ENCODE peak calls at places on chromosomes 12 and 14, in seven cellular contexts. One of them, this sample, is unnamed. For H3K27me3, the result is how much of the 10 kb centered on the place peaks cover.

GRCh38 chr14:104295681-104296387 is 157.4 kb downstream of the KIF26A start:
- DNase-seq in ascending aorta: no peak
- DNase-seq in heart right ventricle: no peak
- DNase-seq in testis: no peak
- DNase-seq in ovary: peak
- DNase-seq in IMR-90: no peak
- DNase-seq in BE2C: no peak
- DNase-seq in this sample: no peak

GRCh38 chr12:12022306-12022931 is 48.3 kb upstream of the BCL2L14 start:
- DNase-seq in ascending aorta: no peak
- DNase-seq in heart right ventricle: no peak
- DNase-seq in testis: no peak
- DNase-seq in ovary: no peak
- DNase-seq in IMR-90: no peak
- DNase-seq in BE2C: no peak
- DNase-seq in this sample: no peak

GRCh38 chr14:101193126-101193844 is 289.8 kb upstream of the RTL1 start:
- DNase-seq in ascending aorta: no peak
- DNase-seq in heart right ventricle: no peak
- DNase-seq in testis: no peak
- DNase-seq in ovary: no peak
- DNase-seq in IMR-90: no peak
- DNase-seq in BE2C: no peak
- DNase-seq in this sample: no peak

GRCh38 chr14:80344208-80344607 is 132.9 kb upstream of the DIO2 start:
- DNase-seq in ascending aorta: no peak
- DNase-seq in heart right ventricle: no peak
- DNase-seq in testis: no peak
- DNase-seq in ovary: no peak
- DNase-seq in IMR-90: no peak
- DNase-seq in BE2C: no peak
- DNase-seq in this sample: no peak

GRCh38 chr12:127984386-127985055 is 282.4 kb upstream of the TMEM132C start:
- DNase-seq in ascending aorta: no peak
- DNase-seq in heart right ventricle: no peak
- DNase-seq in testis: no peak
- DNase-seq in ovary: no peak
- DNase-seq in IMR-90: no peak
- DNase-seq in BE2C: no peak
- DNase-seq in this sample: no peak

GRCh38 chr12:74747305-74747704 is 209.7 kb downstream of the ATXN7L3B start:
- DNase-seq in ascending aorta: no peak
- DNase-seq in heart right ventricle: no peak
- DNase-seq in testis: no peak
- DNase-seq in ovary: no peak
- DNase-seq in IMR-90: peak
- DNase-seq in BE2C: no peak
- DNase-seq in this sample: no peak

GRCh38 chr12:28253175-28253641 is 63.0 kb downstream of the CCDC91 start:
- DNase-seq in ascending aorta: no peak
- DNase-seq in heart right ventricle: no peak
- DNase-seq in testis: no peak
- DNase-seq in ovary: no peak
- DNase-seq in IMR-90: peak
- DNase-seq in BE2C: no peak
- DNase-seq in this sample: no peak

GRCh38 chr12:104750061-104750460 is 208.0 kb downstream of the SLC41A2 start:
- DNase-seq in ascending aorta: no peak
- DNase-seq in heart right ventricle: peak
- DNase-seq in testis: no peak
- DNase-seq in ovary: no peak
- DNase-seq in IMR-90: peak
- DNase-seq in BE2C: no peak
- DNase-seq in this sample: no peak

GRCh38 chr12:25769076-25769945 is 189.2 kb upstream of the RASSF8 start:
- DNase-seq in ascending aorta: no peak
- DNase-seq in heart right ventricle: no peak
- DNase-seq in testis: no peak
- DNase-seq in ovary: no peak
- DNase-seq in IMR-90: peak
- DNase-seq in BE2C: no peak
- DNase-seq in this sample: peak

GRCh38 chr14:71444030-71444822 is 488.0 kb upstream of the RGS6 start:
- DNase-seq in ascending aorta: no peak
- DNase-seq in heart right ventricle: no peak
- DNase-seq in testis: no peak
- DNase-seq in ovary: no peak
- DNase-seq in IMR-90: no peak
- DNase-seq in BE2C: no peak
- DNase-seq in this sample: no peak

GRCh38 chr14:59699422-59699821 is 122.8 kb upstream of the CCDC175 start:
- DNase-seq in ascending aorta: no peak
- DNase-seq in heart right ventricle: no peak
- DNase-seq in testis: no peak
- DNase-seq in ovary: no peak
- DNase-seq in IMR-90: no peak
- DNase-seq in BE2C: no peak
- DNase-seq in this sample: no peak

GRCh38 chr14:54627718-54628345 is 60.9 kb downstream of the SAMD4A start:
- DNase-seq in ascending aorta: no peak
- DNase-seq in heart right ventricle: peak
- DNase-seq in testis: peak
- DNase-seq in ovary: peak
- DNase-seq in IMR-90: peak
- DNase-seq in BE2C: no peak
- DNase-seq in this sample: peak
- H3K4me3 ChIP-seq in ascending aorta: peak
- H3K4me3 ChIP-seq in heart right ventricle: peak
- H3K4me3 ChIP-seq in testis: no peak
- H3K4me3 ChIP-seq in ovary: no peak
- H3K4me3 ChIP-seq in IMR-90: no peak
- H3K4me3 ChIP-seq in BE2C: no peak
- H3K4me3 ChIP-seq in this sample: no peak

GRCh38 chr12:49962861-49963765 is 1.4 kb downstream of the AQP5 start:
- DNase-seq in ascending aorta: no peak
- DNase-seq in heart right ventricle: peak
- DNase-seq in testis: peak
- DNase-seq in ovary: no peak
- DNase-seq in IMR-90: no peak
- DNase-seq in BE2C: no peak
- DNase-seq in this sample: no peak

GRCh38 chr12:49963976-49964815 is 2.5 kb downstream of the AQP5 start:
- DNase-seq in ascending aorta: no peak
- DNase-seq in heart right ventricle: no peak
- DNase-seq in testis: no peak
- DNase-seq in ovary: no peak
- DNase-seq in IMR-90: no peak
- DNase-seq in BE2C: no peak
- DNase-seq in this sample: no peak

GRCh38 chr12:49960474-49961110 is 1.1 kb upstream of the AQP5 start:
- DNase-seq in ascending aorta: no peak
- DNase-seq in heart right ventricle: no peak
- DNase-seq in testis: no peak
- DNase-seq in ovary: no peak
- DNase-seq in IMR-90: no peak
- DNase-seq in BE2C: no peak
- DNase-seq in this sample: no peak

GRCh38 chr12:49961111-49961922 is at the start of gene AQP5:
- DNase-seq in ascending aorta: no peak
- DNase-seq in heart right ventricle: no peak
- DNase-seq in testis: no peak
- DNase-seq in ovary: no peak
- DNase-seq in IMR-90: no peak
- DNase-seq in BE2C: no peak
- DNase-seq in this sample: no peak

DNA sequence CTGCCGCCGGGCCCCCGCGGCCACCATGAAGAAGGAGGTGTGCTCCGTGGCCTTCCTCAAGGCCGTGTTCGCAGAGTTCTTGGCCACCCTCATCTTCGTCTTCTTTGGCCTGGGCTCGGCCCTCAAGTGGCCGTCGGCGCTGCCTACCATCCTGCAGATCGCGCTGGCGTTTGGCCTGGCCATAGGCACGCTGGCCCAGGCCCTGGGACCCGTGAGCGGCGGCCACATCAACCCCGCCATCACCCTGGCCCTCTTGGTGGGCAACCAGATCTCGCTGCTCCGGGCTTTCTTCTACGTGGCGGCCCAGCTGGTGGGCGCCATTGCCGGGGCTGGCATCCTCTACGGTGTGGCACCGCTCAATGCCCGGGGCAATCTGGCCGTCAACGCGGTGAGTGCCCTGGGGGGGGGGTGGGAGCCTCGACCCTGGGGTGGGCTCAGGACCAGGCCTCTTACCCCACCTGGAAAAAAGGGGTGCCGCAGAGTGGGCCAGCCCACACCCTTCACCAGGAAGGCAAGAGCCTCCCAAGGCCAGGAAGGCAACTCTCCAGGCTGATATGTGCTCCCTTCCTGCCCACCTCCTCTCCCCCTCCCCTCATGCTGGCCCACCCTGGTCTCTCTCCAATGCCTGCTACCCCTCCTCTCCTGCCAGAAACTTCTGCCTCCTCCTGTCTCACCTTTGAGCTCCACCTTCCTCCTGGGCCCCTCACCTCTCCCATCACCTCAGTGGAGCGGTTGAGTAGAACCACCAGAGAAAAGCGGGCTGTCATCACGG is 507 bp downstream of the AQP5 start:
- DNase-seq in ascending aorta: no peak
- DNase-seq in heart right ventricle: no peak
- DNase-seq in testis: no peak
- DNase-seq in ovary: no peak
- DNase-seq in IMR-90: no peak
- DNase-seq in BE2C: no peak
- DNase-seq in this sample: no peak
- H3K27me3 ChIP-seq in ascending aorta: under half
- H3K27me3 ChIP-seq in heart right ventricle: under half
- H3K27me3 ChIP-seq in testis: under half
- H3K27me3 ChIP-seq in ovary: under half
- H3K27me3 ChIP-seq in IMR-90: half or more
- H3K27me3 ChIP-seq in BE2C: under half
- H3K27me3 ChIP-seq in this sample: half or more

DNA sequence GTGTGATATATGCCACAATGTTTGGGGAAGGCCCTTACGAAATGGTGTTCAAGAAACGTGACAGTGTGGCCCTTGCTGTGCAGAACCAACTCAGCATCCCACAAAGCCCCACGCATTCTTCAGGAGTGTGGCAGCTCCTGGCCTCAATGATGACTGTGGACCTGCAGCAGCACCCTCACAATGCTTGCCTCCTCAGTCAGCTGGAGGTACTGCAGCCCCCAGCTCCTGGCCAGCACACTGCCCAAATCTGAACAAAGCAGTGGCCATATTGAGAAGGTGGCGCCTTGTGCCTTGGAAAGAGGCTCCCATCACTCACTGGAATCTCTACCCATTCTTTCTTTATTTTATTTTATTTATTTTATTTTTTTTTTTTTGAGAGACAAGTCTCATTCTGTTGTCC is 10.4 kb downstream of the POLE2 start:
- DNase-seq in ascending aorta: no peak
- DNase-seq in heart right ventricle: no peak
- DNase-seq in testis: no peak
- DNase-seq in ovary: no peak
- DNase-seq in IMR-90: no peak
- DNase-seq in BE2C: no peak
- DNase-seq in this sample: no peak
- TF ChIP-seq CTCF in ascending aorta: no peak
- TF ChIP-seq CTCF in heart right ventricle: no peak
- TF ChIP-seq CTCF in testis: no peak
- TF ChIP-seq CTCF in ovary: no peak
- TF ChIP-seq CTCF in IMR-90: no peak
- TF ChIP-seq CTCF in BE2C: no peak
- TF ChIP-seq CTCF in this sample: no peak

DNA sequence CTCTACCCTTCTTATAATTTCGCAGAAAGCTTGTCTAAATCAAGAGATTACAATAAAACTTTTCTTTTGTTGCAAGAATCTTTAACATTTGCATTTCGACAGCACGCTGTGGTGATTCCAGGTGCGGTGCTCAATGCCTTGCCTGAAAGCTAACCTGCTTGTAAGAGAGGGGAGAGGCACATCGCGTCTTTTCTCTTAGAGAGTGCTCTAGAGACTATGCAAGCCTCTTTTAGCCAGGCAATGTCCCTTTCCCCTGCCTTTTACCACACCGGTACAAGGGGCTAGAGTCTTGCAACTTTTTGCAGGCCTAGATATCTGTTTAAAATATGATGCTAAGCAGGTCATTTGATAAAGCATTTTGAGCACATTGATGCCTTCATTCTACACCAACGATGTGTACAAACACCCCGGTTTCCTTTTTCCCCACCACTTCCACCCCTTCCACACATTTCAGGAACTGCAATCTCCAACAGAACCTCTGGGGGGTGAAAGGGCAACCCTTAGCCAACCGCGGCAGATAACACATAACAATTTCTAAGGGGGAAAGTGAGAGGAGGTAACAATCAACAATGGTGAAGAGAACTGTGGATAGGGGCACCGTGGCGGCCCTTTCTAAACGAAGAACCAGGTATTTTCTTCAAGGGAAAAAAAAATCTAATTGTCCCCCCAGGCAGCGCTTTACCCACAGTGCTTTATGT is 1.3 kb downstream of the KITLG start:
- DNase-seq in ascending aorta: no peak
- DNase-seq in heart right ventricle: no peak
- DNase-seq in testis: peak
- DNase-seq in ovary: no peak
- DNase-seq in IMR-90: no peak
- DNase-seq in BE2C: no peak
- DNase-seq in this sample: peak
- H3K4me3 ChIP-seq in ascending aorta: peak
- H3K4me3 ChIP-seq in heart right ventricle: peak
- H3K4me3 ChIP-seq in testis: peak
- H3K4me3 ChIP-seq in ovary: peak
- H3K4me3 ChIP-seq in IMR-90: peak
- H3K4me3 ChIP-seq in BE2C: peak
- H3K4me3 ChIP-seq in this sample: peak

GRCh38 chr12:99027491-99027890 is 382.4 kb downstream of the APAF1 start:
- DNase-seq in ascending aorta: no peak
- DNase-seq in heart right ventricle: no peak
- DNase-seq in testis: no peak
- DNase-seq in ovary: no peak
- DNase-seq in IMR-90: no peak
- DNase-seq in BE2C: no peak
- DNase-seq in this sample: no peak
- H3K27me3 ChIP-seq in ascending aorta: under half
- H3K27me3 ChIP-seq in heart right ventricle: under half
- H3K27me3 ChIP-seq in testis: under half
- H3K27me3 ChIP-seq in ovary: under half
- H3K27me3 ChIP-seq in IMR-90: under half
- H3K27me3 ChIP-seq in BE2C: under half
- H3K27me3 ChIP-seq in this sample: under half

This sample was measured in cardiac muscle cell.